ENCODE peak calls at places on chromosomes 16 and 17, in five cellular contexts. I is choroid plexus epithelial cell; B is GM19239; Q is GM10248; D is stimulated activated CD8-positive, alpha-beta memory T cell treated with anti-CD3 and anti-CD28 coated beads, Interleukin-15, amount 100 ng/mL, for 24 hours. K is an unnamed sample.

GRCh38 chr16:89269805-89270665 is 52.5 kb downstream of the ZNF778 start:
- DNase-seq in Q (no peak), B (no peak), I (no peak), D (no peak), K (no peak)

GRCh38 chr17:17008998-17009397 is 33.3 kb upstream of the MPRIP start:
- DNase-seq in Q (no peak), I (no peak), D (no peak), B (no peak), K (no peak)

GRCh38 chr17:43169561-43170139 is 1.4 kb upstream of the NBR1 start:
- DNase-seq in D (peak), B (no peak), I (peak), Q (peak), K (no peak)

GRCh38 chr16:22120440-22120839 is 28.1 kb downstream of the VWA3A start:
- DNase-seq in I (no peak), B (no peak), D (no peak), Q (no peak), K (no peak)

GRCh38 chr16:12543700-12544476 is 259.8 kb downstream of the CPPED1 start:
- DNase-seq in B (no peak), Q (no peak), I (no peak), D (no peak), K (peak)

GRCh38 chr17:76946111-76946771 is 78.0 kb downstream of the MGAT5B start:
- DNase-seq in Q (no peak), B (no peak), D (no peak), I (no peak), K (no peak)

GRCh38 chr17:41624208-41625101 is at the start of gene KRT17:
- DNase-seq in I (no peak), B (no peak), D (no peak), Q (no peak), K (no peak)

GRCh38 chr17:17305282-17305801 is 2.2 kb downstream of the NT5M start:
- DNase-seq in Q (peak), B (peak), D (no peak), I (peak), K (peak)

GRCh38 chr17:27552467-27552779 is 78.6 kb upstream of the LGALS9 start:
- DNase-seq in Q (no peak), I (peak), D (no peak), B (no peak), K (no peak)

GRCh38 chr17:50594931-50595330 is 34.4 kb downstream of the CACNA1G start:
- DNase-seq in D (no peak), B (no peak), Q (no peak), I (no peak), K (no peak)

GRCh38 chr17:41655611-41656111 is 31.3 kb upstream of the KRT17 start:
- DNase-seq in I (no peak), Q (no peak), B (no peak), D (no peak), K (no peak)

GRCh38 chr17:13750783-13751484 is 149.2 kb upstream of the HS3ST3A1 start:
- DNase-seq in B (no peak), Q (no peak), I (no peak), D (no peak), K (no peak)

GRCh38 chr16:12413393-12413792 is 390.3 kb downstream of the CPPED1 start:
- DNase-seq in Q (no peak), I (no peak), B (no peak), D (no peak), K (no peak)

GRCh38 chr16:85611455-85612190 is 1.5 kb upstream of the GSE1 start:
- DNase-seq in B (no peak), Q (no peak), I (peak), D (no peak), K (no peak)

GRCh38 chr17:77470330-77470786 is 329.6 kb downstream of the SEC14L1 start:
- DNase-seq in Q (no peak), B (no peak), I (no peak), D (no peak), K (no peak)

GRCh38 chr16:66752958-66753357 is 1.5 kb upstream of the DYNC1LI2 start:
- DNase-seq in Q (no peak), D (no peak), I (no peak), B (no peak), K (no peak)

GRCh38 chr17:72538921-72539352 is 418.1 kb downstream of the SOX9 start:
- DNase-seq in Q (no peak), D (no peak), I (no peak), B (no peak), K (no peak)

GRCh38 chr17:76737676-76738467 is at the start of gene MFSD11:
- DNase-seq in Q (peak), D (peak), B (peak), I (peak), K (no peak)

K was measured in GM12878.